ENCODE peak calls at places on chromosomes 5 and 9, in four cellular contexts. I is ecto neural progenitor cell, P is NCI-H345, H is psoas muscle. W is an unnamed sample.
A peak's percentile ranks its signal among the peaks of the same experiment; 100 is the strongest.

GRCh38 chr9:93093449-93094293 is 2.3 kb upstream of the CARD19 start:
- DNase-seq in I (no peak), P (no peak), H (peak; percentile 52), W (peak; percentile 64)

GRCh38 chr9:3136999-3137675 is 293.2 kb upstream of the PUM3 start:
- DNase-seq in I (no peak), P (no peak), H (no peak), W (no peak)

GRCh38 chr5:115575167-115576070 is 26.9 kb downstream of the TICAM2 start:
- DNase-seq in I (no peak), P (no peak), H (no peak), W (no peak)

GRCh38 chr5:140242099-140242498 is 60.8 kb downstream of the PFDN1 start:
- DNase-seq in I (no peak), P (no peak), H (no peak), W (no peak)

GRCh38 chr5:7494446-7495132 is 98.7 kb downstream of the ADCY2 start:
- DNase-seq in I (no peak), P (no peak), H (peak; percentile 72), W (no peak)

GRCh38 chr9:94919376-94920098 is 193.0 kb downstream of the AOPEP start:
- DNase-seq in I (peak; percentile 43), P (no peak), H (no peak), W (no peak)

GRCh38 chr9:14236586-14236985 is 77.4 kb downstream of the NFIB start:
- DNase-seq in I (no peak), P (no peak), H (no peak), W (no peak)

GRCh38 chr5:12876541-12877298 is 972.5 kb upstream of the CTNND2 start:
- DNase-seq in I (no peak), P (no peak), H (no peak), W (no peak)

GRCh38 chr5:1763548-1763911 is 36.1 kb downstream of the MRPL36 start:
- DNase-seq in I (peak; percentile 68), P (peak; percentile 5), H (no peak), W (peak; percentile 59)

GRCh38 chr5:172005708-172006377 is 595 bp downstream of the FBXW11 start:
- DNase-seq in I (peak; percentile 64), P (peak; percentile 16), H (peak; percentile 56), W (peak; percentile 65)

GRCh38 chr9:72506615-72507014 is 14.8 kb upstream of the TMC1 start:
- DNase-seq in I (no peak), P (no peak), H (no peak), W (no peak)

GRCh38 chr9:27117489-27118135 is 8.6 kb downstream of the TEK start:
- DNase-seq in I (no peak), P (peak; percentile 65), H (peak; percentile 88), W (peak; percentile 65)

GRCh38 chr5:36944607-36945225 is 68.1 kb downstream of the NIPBL start:
- DNase-seq in I (no peak), P (peak; percentile 50), H (no peak), W (no peak)

W was measured in sciatic nerve.